ENCODE peak calls at places on chromosomes 11 and 22, in five cellular contexts. J is MV-4-11, K is ELR, L is mesothelial cell of epicardium, C is fibroblast of lung. A is an unnamed sample.

GRCh38 chr11:94602430-94603372 is 35.5 kb downstream of the PIWIL4 start:
- DNase-seq in J (peak; percentile 86), K (peak; percentile 11), L (no peak), C (peak; percentile 88), A (no peak)

GRCh38 chr11:11985016-11985715 is 23.3 kb downstream of the DKK3 start:
- DNase-seq in J (peak; percentile 7), K (peak; percentile 82), L (no peak), C (peak; percentile 70), A (no peak)

GRCh38 chr11:129739339-129739738 is 76.3 kb upstream of the TMEM45B start:
- DNase-seq in J (no peak), K (no peak), L (no peak), C (no peak), A (no peak)

GRCh38 chr22:31103111-31103510 is 4.3 kb downstream of the SELENOM start:
- DNase-seq in J (no peak), K (no peak), L (no peak), C (no peak), A (no peak)

GRCh38 chr11:130451261-130452019 is 3.0 kb downstream of the ADAMTS15 start:
- DNase-seq in J (no peak), K (no peak), L (no peak), C (peak; percentile 76), A (no peak)

GRCh38 chr22:22687638-22688500 is 43.5 kb downstream of the GGTLC2 start:
- DNase-seq in J (peak; percentile 47), K (peak; percentile 31), L (peak; percentile 51), C (peak; percentile 72), A (no peak)

GRCh38 chr11:119671561-119672015 is 57.4 kb downstream of the NECTIN1 start:
- DNase-seq in J (no peak), K (no peak), L (no peak), C (peak; percentile 82), A (no peak)

GRCh38 chr11:124481365-124482323 is 36.1 kb upstream of the OR8B8 start:
- DNase-seq in J (peak; percentile 84), K (peak; percentile 47), L (no peak), C (peak; percentile 39), A (no peak)

GRCh38 chr11:9150501-9150900 is 59.1 kb upstream of the SCUBE2 start:
- DNase-seq in J (no peak), K (peak; percentile 93), L (no peak), C (peak; percentile 48), A (no peak)

GRCh38 chr22:45094826-45095225 is 68.9 kb upstream of the NUP50 start:
- DNase-seq in J (no peak), K (no peak), L (no peak), C (no peak), A (no peak)

GRCh38 chr11:40328890-40329617 is 1130.4 kb downstream of the LRRC4C start:
- DNase-seq in J (no peak), K (peak; percentile 99), L (peak; percentile 45), C (peak; percentile 100), A (no peak)

GRCh38 chr11:21656065-21656464 is 536.8 kb upstream of the ANO5 start:
- DNase-seq in J (no peak), K (no peak), L (no peak), C (no peak), A (no peak)

GRCh38 chr11:105399505-105399904 is 210.4 kb upstream of the GRIA4 start:
- DNase-seq in J (peak; percentile 81), K (no peak), L (no peak), C (no peak), A (no peak)

GRCh38 chr11:5626191-5626590 is 1.4 kb downstream of the TRIM34 start:
- DNase-seq in J (peak; percentile 45), K (peak; percentile 45), L (no peak), C (peak; percentile 47), A (no peak)

GRCh38 chr11:26992031-26992541 is 1.8 kb upstream of the FIBIN start:
- DNase-seq in J (no peak), K (peak; percentile 73), L (no peak), C (peak; percentile 96), A (no peak)

GRCh38 chr22:37015587-37015878 is 3.7 kb downstream of the TST start:
- DNase-seq in J (no peak), K (no peak), L (no peak), C (no peak), A (no peak)

GRCh38 chr11:126547691-126548090 is 192.2 kb downstream of the ST3GAL4 start:
- DNase-seq in J (no peak), K (peak; percentile 42), L (no peak), C (no peak), A (no peak)

GRCh38 chr11:69396051-69396947 is 85.2 kb upstream of the LINC01488 start:
- DNase-seq in J (no peak), K (no peak), L (no peak), C (no peak), A (no peak)

GRCh38 chr22:46153930-46154329 is 3.6 kb downstream of the PPARA start:
- DNase-seq in J (no peak), K (no peak), L (no peak), C (no peak), A (no peak)

GRCh38 chr22:28142361-28142801 is 223.3 kb upstream of the PITPNB start:
- DNase-seq in J (no peak), K (peak; percentile 84), L (no peak), C (peak; percentile 92), A (no peak)

GRCh38 chr11:70398834-70399680 is 728 bp downstream of the CTTN start:
- DNase-seq in J (no peak), K (no peak), L (peak; percentile 50), C (no peak), A (no peak)

GRCh38 chr11:78414321-78415051 is 3.1 kb downstream of the GAB2 start:
- DNase-seq in J (no peak), K (peak; percentile 63), L (no peak), C (peak; percentile 59), A (no peak)

GRCh38 chr11:86488553-86488952 is 113.9 kb downstream of the CCDC81 start:
- DNase-seq in J (no peak), K (no peak), L (no peak), C (no peak), A (no peak)

GRCh38 chr11:109960831-109961230 is 132.4 kb upstream of the ZC3H12C start:
- DNase-seq in J (no peak), K (no peak), L (no peak), C (peak; percentile 98), A (no peak)

GRCh38 chr22:25100972-25101371 is 98.7 kb upstream of the CRYBB3 start:
- DNase-seq in J (no peak), K (no peak), L (no peak), C (no peak), A (no peak)

GRCh38 chr11:50394017-50394416 is 361.3 kb downstream of the OR4C45 start:
- DNase-seq in J (no peak), K (no peak), L (no peak), C (no peak), A (no peak)

GRCh38 chr11:16764888-16765287 is 26.4 kb downstream of the C11orf58 start:
- DNase-seq in J (no peak), K (no peak), L (no peak), C (no peak), A (no peak)

GRCh38 chr11:75196426-75196825 is 44.1 kb upstream of the TPBGL start:
- DNase-seq in J (no peak), K (no peak), L (no peak), C (no peak), A (no peak)

A was measured in T follicular helper cell.